ENCODE peak calls at places on chromosomes 6 and 20, in ten cellular contexts. V is NCI-H1417, F is B cell, K is OCI-M1, E is prostate gland, J is psoas muscle, T is lung, B is OCI-LY7, O is left ventricle myocardium superior, X is endodermal cell. U is an unnamed sample.

GRCh38 chr6:47413752-47414516 is 63.7 kb upstream of the CD2AP start:
- DNase-seq in V (peak; percentile 33), F (peak; percentile 61), K (peak; percentile 93), E (peak; percentile 51), J (no peak), T (no peak), B (peak; percentile 82), O (no peak), X (no peak), U (peak; percentile 71)

GRCh38 chr20:52150440-52151258 is 40.9 kb downstream of the ZFP64 start:
- DNase-seq in V (no peak), F (no peak), K (peak; percentile 69), E (peak; percentile 10), J (no peak), T (no peak), B (peak; percentile 51), O (no peak), X (peak; percentile 58), U (peak; percentile 40)

GRCh38 chr20:57610261-57610952 is 9.8 kb downstream of the ZBP1 start:
- DNase-seq in V (no peak), F (no peak), K (no peak), E (no peak), J (peak; percentile 39), T (no peak), B (no peak), O (no peak), X (no peak), U (no peak)

GRCh38 chr6:27542485-27542884 is 69.6 kb upstream of the ZNF184 start:
- DNase-seq in V (no peak), F (no peak), K (no peak), E (no peak), J (no peak), T (no peak), B (no peak), O (no peak), X (no peak), U (no peak)

GRCh38 chr6:105072799-105073199 is 107.0 kb downstream of the POPDC3 start:
- DNase-seq in V (no peak), F (no peak), K (peak; percentile 43), E (no peak), J (no peak), T (no peak), B (no peak), O (no peak), X (no peak), U (peak; percentile 42)

GRCh38 chr6:50362706-50363105 is 313.0 kb upstream of the DEFB112 start:
- DNase-seq in V (no peak), F (no peak), K (no peak), E (no peak), J (no peak), T (no peak), B (no peak), O (no peak), X (no peak), U (no peak)

GRCh38 chr6:47964994-47965393 is 146.0 kb downstream of the PTCHD4 start:
- DNase-seq in V (no peak), F (no peak), K (no peak), E (no peak), J (no peak), T (no peak), B (no peak), O (no peak), X (no peak), U (no peak)

GRCh38 chr6:170137911-170138910 is 152.7 kb downstream of the DLL1 start:
- DNase-seq in V (no peak), F (no peak), K (no peak), E (no peak), J (peak; percentile 48), T (no peak), B (no peak), O (peak; percentile 43), X (peak; percentile 29), U (no peak)

GRCh38 chr6:36636687-36637418 is 41.7 kb upstream of the CDKN1A start:
- DNase-seq in V (no peak), F (no peak), K (no peak), E (no peak), J (no peak), T (no peak), B (no peak), O (no peak), X (no peak), U (no peak)

GRCh38 chr20:43736588-43737091 is 9.8 kb upstream of the GTSF1L start:
- DNase-seq in V (no peak), F (no peak), K (peak; percentile 48), E (no peak), J (no peak), T (no peak), B (peak; percentile 51), O (no peak), X (peak; percentile 69), U (peak; percentile 94)

GRCh38 chr20:62020935-62021701 is 44.6 kb downstream of the TAF4 start:
- DNase-seq in V (no peak), F (no peak), K (no peak), E (no peak), J (peak; percentile 81), T (no peak), B (no peak), O (peak; percentile 86), X (no peak), U (no peak)

GRCh38 chr6:152277826-152278247 is 359.3 kb downstream of the SYNE1 start:
- DNase-seq in V (no peak), F (no peak), K (no peak), E (peak; percentile 62), J (peak; percentile 70), T (no peak), B (no peak), O (peak; percentile 73), X (no peak), U (no peak)

GRCh38 chr6:53860511-53860910 is 65.7 kb downstream of the LRRC1 start:
- DNase-seq in V (no peak), F (no peak), K (no peak), E (no peak), J (no peak), T (no peak), B (no peak), O (no peak), X (no peak), U (no peak)

GRCh38 chr20:59515013-59515905 is 89.1 kb upstream of the PHACTR3 start:
- DNase-seq in V (peak; percentile 60), F (peak; percentile 9), K (peak; percentile 51), E (peak; percentile 39), J (peak; percentile 76), T (peak; percentile 61), B (peak; percentile 4), O (peak; percentile 79), X (peak; percentile 97), U (peak; percentile 86)

GRCh38 chr6:2396856-2397640 is 151.6 kb upstream of the GMDS start:
- DNase-seq in V (no peak), F (no peak), K (no peak), E (no peak), J (no peak), T (no peak), B (no peak), O (peak; percentile 72), X (no peak), U (no peak)

GRCh38 chr6:163984446-163984936 is 570.0 kb downstream of the QKI start:
- DNase-seq in V (no peak), F (no peak), K (no peak), E (no peak), J (no peak), T (no peak), B (peak; percentile 4), O (no peak), X (no peak), U (no peak)

GRCh38 chr20:7362601-7363000 is 577.7 kb downstream of the HAO1 start:
- DNase-seq in V (peak; percentile 42), F (no peak), K (no peak), E (no peak), J (no peak), T (no peak), B (no peak), O (no peak), X (no peak), U (no peak)

GRCh38 chr20:32452776-32453466 is 94.8 kb downstream of the ASXL1 start:
- DNase-seq in V (no peak), F (no peak), K (no peak), E (no peak), J (peak; percentile 40), T (no peak), B (no peak), O (peak; percentile 12), X (no peak), U (no peak)

GRCh38 chr6:117907600-117908245 is 659 bp downstream of the SLC35F1 start:
- DNase-seq in V (peak; percentile 82), F (no peak), K (no peak), E (no peak), J (no peak), T (no peak), B (no peak), O (no peak), X (peak; percentile 85), U (peak; percentile 54)

GRCh38 chr6:143248359-143248758 is 187.7 kb downstream of the AIG1 start:
- DNase-seq in V (no peak), F (no peak), K (no peak), E (no peak), J (no peak), T (no peak), B (no peak), O (no peak), X (no peak), U (no peak)

GRCh38 chr20:62792940-62793756 is 3.1 kb upstream of the MRGBP start:
- DNase-seq in V (peak; percentile 72), F (no peak), K (no peak), E (no peak), J (no peak), T (no peak), B (no peak), O (no peak), X (peak; percentile 65), U (no peak)

GRCh38 chr6:133646021-133646682 is 242.8 kb upstream of the TCF21 start:
- DNase-seq in V (no peak), F (no peak), K (no peak), E (no peak), J (no peak), T (no peak), B (no peak), O (no peak), X (no peak), U (no peak)

GRCh38 chr6:70957284-70957617 is 391 bp upstream of the B3GAT2 start:
- DNase-seq in V (no peak), F (no peak), K (no peak), E (no peak), J (no peak), T (no peak), B (no peak), O (no peak), X (no peak), U (no peak)

GRCh38 chr6:133092771-133093170 is 148.4 kb upstream of the EYA4 start:
- DNase-seq in V (no peak), F (no peak), K (no peak), E (no peak), J (no peak), T (no peak), B (peak; percentile 22), O (no peak), X (no peak), U (no peak)

GRCh38 chr6:120826253-120826652 is 508.0 kb downstream of the TBC1D32 start:
- DNase-seq in V (peak; percentile 9), F (no peak), K (peak; percentile 60), E (peak; percentile 20), J (no peak), T (no peak), B (peak; percentile 4), O (no peak), X (peak; percentile 87), U (peak; percentile 52)

GRCh38 chr6:168877821-168878282 is 375.8 kb downstream of the THBS2 start:
- DNase-seq in V (peak; percentile 64), F (no peak), K (no peak), E (peak; percentile 75), J (no peak), T (no peak), B (no peak), O (no peak), X (peak; percentile 35), U (no peak)

GRCh38 chr6:10266061-10266460 is 148.8 kb downstream of the TFAP2A start:
- DNase-seq in V (no peak), F (no peak), K (no peak), E (no peak), J (no peak), T (no peak), B (no peak), O (no peak), X (no peak), U (no peak)

GRCh38 chr6:4413073-4413472 is 277.7 kb upstream of the ECI2 start:
- DNase-seq in V (no peak), F (no peak), K (no peak), E (no peak), J (no peak), T (no peak), B (no peak), O (no peak), X (no peak), U (no peak)